ENCODE peak calls at places on chromosomes 2 and 18, in seven cellular contexts. P is Peyer's patch, I is breast epithelium, O is suprapubic skin, Q is adrenal gland, M is ovary, N is H1. V is an unnamed sample. For H3K4me1, the result is how much of the 10 kb centered on the place peaks cover.

GRCh38 chr18:3245853-3246635 is 1.6 kb upstream of the MYL12A start:
- DNase-seq in M (peak), Q (peak), N (peak), O (peak), I (peak), P (peak), V (peak)

GRCh38 chr2:209472871-209473270 is 49.0 kb downstream of the MAP2 start:
- DNase-seq in M (no peak), N (no peak), I (no peak), O (no peak), Q (no peak), P (no peak), V (no peak)

GRCh38 chr2:43838560-43839267 is at the start of the genes ABCG5 and ABCG8:
- DNase-seq in P (no peak), I (peak), N (peak), O (no peak), M (no peak), Q (no peak), V (no peak)

GRCh38 chr2:63992061-63992685 is 27.1 kb downstream of the VPS54 start:
- DNase-seq in O (no peak), N (no peak), M (no peak), I (no peak), Q (no peak), P (no peak), V (no peak)

GRCh38 chr2:228919808-228920207 is 351.3 kb downstream of the PID1 start:
- DNase-seq in O (no peak), I (no peak), Q (no peak), M (no peak), N (no peak), P (no peak), V (no peak)

GRCh38 chr2:105712981-105713596 is 31.6 kb upstream of the NCK2 start:
- DNase-seq in M (no peak), I (no peak), Q (peak), N (no peak), P (no peak), O (no peak), V (no peak)

GRCh38 chr2:238136820-238137537 is 1.5 kb upstream of the KLHL30 start:
- DNase-seq in Q (peak), M (no peak), N (no peak), I (no peak), O (no peak), P (no peak), V (no peak)

GRCh38 chr2:10079931-10080535 is at the start of gene CYS1:
- DNase-seq in M (peak), P (no peak), I (no peak), O (no peak), Q (no peak), N (peak), V (no peak)

GRCh38 chr18:36035253-36035652 is 32.1 kb downstream of the RPRD1A start:
- DNase-seq in N (no peak), O (no peak), P (no peak), Q (no peak), I (no peak), M (no peak), V (no peak)

GRCh38 chr2:157746234-157746950 is 117.7 kb upstream of the ACVR1C start:
- DNase-seq in P (no peak), Q (no peak), M (no peak), N (no peak), I (no peak), O (no peak), V (no peak)

GRCh38 chr2:49028101-49028500 is 126.2 kb downstream of the FSHR start:
- DNase-seq in I (no peak), P (no peak), M (no peak), O (no peak), Q (no peak), N (no peak), V (no peak)

GRCh38 chr18:56869189-56869777 is 218.1 kb downstream of the WDR7 start:
- DNase-seq in Q (peak), I (no peak), M (no peak), O (no peak), N (no peak), P (no peak), V (no peak)

GRCh38 chr2:54708584-54709340 is 14.7 kb upstream of the EML6 start:
- DNase-seq in Q (peak), O (peak), I (no peak), N (peak), P (no peak), M (peak), V (peak)

GRCh38 chr2:48016620-48017019 is 110.3 kb upstream of the FBXO11 start:
- DNase-seq in P (no peak), N (peak), Q (no peak), I (no peak), O (no peak), M (no peak), V (no peak)

GRCh38 chr2:209872675-209873074 is 101.0 kb downstream of the UNC80 start:
- DNase-seq in M (no peak), N (peak), I (peak), Q (peak), O (no peak), P (no peak), V (no peak)

GRCh38 chr18:9280854-9281253 is 53.7 kb upstream of the TWSG1 start:
- DNase-seq in I (no peak), P (no peak), N (no peak), O (no peak), M (no peak), Q (no peak), V (no peak)

GRCh38 chr2:155223781-155224406 is 525.4 kb downstream of the KCNJ3 start:
- DNase-seq in N (no peak), O (no peak), P (no peak), Q (no peak), M (no peak), I (no peak), V (no peak)

GRCh38 chr18:29012364-29012763 is 835.4 kb upstream of the CDH2 start:
- DNase-seq in P (no peak), M (no peak), O (no peak), I (no peak), Q (no peak), N (no peak), V (no peak)

GRCh38 chr2:88874063-88874657 is 182.7 kb downstream of the RPIA start:
- DNase-seq in M (no peak), N (no peak), P (no peak), Q (peak), I (no peak), O (no peak), V (no peak)

GRCh38 chr2:95300391-95300938 is 3.3 kb downstream of the KCNIP3 start:
- DNase-seq in O (no peak), I (peak), M (no peak), Q (no peak), P (no peak), N (no peak), V (no peak)

DNA sequence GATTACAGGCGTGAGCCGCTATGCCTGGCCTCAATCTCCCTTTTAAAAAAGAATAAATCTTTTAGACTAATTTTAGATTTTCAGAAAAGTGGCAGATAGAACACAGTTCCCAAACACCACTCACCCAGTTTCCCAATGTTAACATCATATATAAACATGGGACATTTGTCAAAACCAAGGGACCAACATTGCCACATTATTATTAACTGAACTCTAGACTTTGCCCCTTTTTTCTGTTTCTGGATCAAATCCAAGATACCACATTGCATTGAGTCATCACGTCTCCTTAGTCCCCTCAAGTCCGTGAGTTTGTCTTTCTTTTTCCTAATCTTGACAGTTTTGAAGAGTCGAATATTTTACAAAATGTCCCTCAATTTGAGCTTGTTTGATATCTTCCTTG is 2.4 kb downstream of the C2orf42 start:
- DNase-seq in Q (no peak), M (no peak), I (no peak), O (no peak), N (no peak), P (no peak), V (no peak)
- TF ChIP-seq POLR2A in Q (no peak), M (no peak), I (no peak), O (no peak), N (no peak), P (no peak), V (no peak)

DNA sequence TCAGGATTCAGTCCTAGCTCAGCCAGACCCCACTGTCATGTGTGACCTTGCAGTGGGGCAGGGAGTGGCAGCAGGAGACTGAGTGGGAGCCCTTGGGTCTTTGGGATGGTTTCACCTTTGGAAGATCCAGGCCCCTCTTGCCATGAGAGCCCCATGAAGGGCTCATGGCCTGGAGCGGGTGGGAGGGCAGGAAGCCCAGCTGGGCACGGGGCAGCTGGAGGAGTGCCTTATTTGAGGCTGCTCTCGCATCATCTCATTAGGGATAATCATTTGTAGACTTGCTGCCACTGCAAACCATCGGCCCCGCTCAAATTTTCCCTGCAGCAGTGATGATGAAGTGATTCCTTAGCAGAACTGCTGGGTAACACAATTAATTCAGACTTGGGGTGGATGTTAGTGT is 73.9 kb downstream of the TGOLN2 start:
- DNase-seq in O (no peak), N (no peak), M (no peak), I (no peak), Q (no peak), P (no peak), V (no peak)
- H3K4me1 ChIP-seq in O (half or more), N (half or more), M (under half), I (under half), Q (under half), P (under half), V (half or more)

GRCh38 chr2:219332542-219332941 is at the start of gene RESP18:
- DNase-seq in I (no peak), M (no peak), N (no peak), O (no peak), P (no peak), Q (no peak), V (no peak)

GRCh38 chr2:219327719-219328118 is 4.8 kb downstream of the RESP18 start:
- DNase-seq in P (no peak), M (no peak), I (no peak), O (no peak), Q (no peak), N (no peak), V (no peak)

GRCh38 chr2:219335373-219335786 is 2.8 kb upstream of the RESP18 start:
- DNase-seq in M (no peak), I (no peak), O (no peak), P (no peak), Q (no peak), N (no peak), V (no peak)

DNA sequence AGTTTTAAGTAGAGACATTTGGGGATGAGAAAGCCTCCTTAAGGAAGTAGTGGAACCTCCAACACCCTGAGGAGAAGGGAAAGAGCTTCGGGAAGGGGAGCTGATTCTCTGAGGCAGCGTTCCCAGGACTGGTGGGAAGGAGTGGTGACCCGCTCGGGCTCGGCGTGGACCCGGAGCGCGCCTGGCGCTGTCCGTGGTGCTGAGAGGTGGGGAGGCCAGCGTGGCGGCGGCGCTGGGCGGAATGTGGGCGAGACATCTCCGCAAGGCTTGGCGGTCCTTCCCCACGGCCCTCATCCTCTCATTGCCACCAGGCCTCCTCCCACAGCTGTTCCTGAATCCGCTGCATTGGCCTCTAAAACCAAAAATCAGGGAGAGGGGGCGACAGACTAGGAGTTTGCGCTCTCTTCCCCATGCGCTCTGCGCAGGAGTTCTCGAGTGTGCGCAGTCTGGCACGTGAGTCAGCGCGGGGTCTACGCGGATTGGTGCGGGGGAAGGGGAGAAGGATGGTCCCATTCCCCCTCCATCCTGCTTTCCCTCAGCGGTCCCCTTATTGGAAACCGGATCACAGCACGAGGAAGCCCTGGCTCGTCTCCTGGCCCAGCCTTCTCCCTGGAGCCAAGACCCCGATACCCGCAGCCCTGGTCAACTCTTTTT is 857 bp downstream of the RESP18 start:
- DNase-seq in M (peak), O (no peak), I (no peak), N (peak), P (no peak), Q (peak), V (no peak)
- H3K4me3 ChIP-seq in M (no peak), O (no peak), I (no peak), N (no peak), P (no peak), Q (no peak), V (no peak)

DNA sequence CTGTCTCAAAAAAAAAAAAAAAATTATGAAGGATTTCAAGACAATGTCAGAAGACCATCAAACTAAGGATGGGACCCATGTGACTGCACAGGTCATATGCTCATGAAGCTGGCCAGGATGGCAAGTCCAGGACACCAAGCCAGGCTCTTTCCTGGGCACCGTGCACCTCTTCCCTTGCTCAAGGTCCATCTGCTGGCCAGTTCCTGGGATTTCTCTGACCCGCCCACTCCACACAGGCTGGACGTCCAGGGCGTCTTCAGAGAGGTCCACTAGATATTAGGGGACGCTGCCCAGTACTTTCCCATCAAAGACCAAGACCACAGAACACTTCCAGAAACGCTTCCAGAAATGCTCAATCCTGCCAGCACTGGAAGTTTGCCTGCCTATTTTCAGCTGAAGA is 14.3 kb downstream of the TEX44 start:
- DNase-seq in M (no peak), N (no peak), I (no peak), P (no peak), O (no peak), Q (no peak), V (no peak)
- TF ChIP-seq POLR2A in M (no peak), N (no peak), I (no peak), P (no peak), O (no peak), Q (no peak), V (no peak)

GRCh38 chr2:12988279-12988678 is 271.5 kb downstream of the TRIB2 start:
- DNase-seq in Q (no peak), P (no peak), M (no peak), O (no peak), I (no peak), N (no peak), V (no peak)

GRCh38 chr2:12982149-12982584 is 265.4 kb downstream of the TRIB2 start:
- DNase-seq in Q (no peak), M (no peak), N (no peak), I (no peak), P (no peak), O (no peak), V (no peak)

GRCh38 chr2:12990523-12990922 is 273.8 kb downstream of the TRIB2 start:
- DNase-seq in N (no peak), I (no peak), M (no peak), Q (no peak), O (no peak), P (no peak), V (no peak)

DNA sequence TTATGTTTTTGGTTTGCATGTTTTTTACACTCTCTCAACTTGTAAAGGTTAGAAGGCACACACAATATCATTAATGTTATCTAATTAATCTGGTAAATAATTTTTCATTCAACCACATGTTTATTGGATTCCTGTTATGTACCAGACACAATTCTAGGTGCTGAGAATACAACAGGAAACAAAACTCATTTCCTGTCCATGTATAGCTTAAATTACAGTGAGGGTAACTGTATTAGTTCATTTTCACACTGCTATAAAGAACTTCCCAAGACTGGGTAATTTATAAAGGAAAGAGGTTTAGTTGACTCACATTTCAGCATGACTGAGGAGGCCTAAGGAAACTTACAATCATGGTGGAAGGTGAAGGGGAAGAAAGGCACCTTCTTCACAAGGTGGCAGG is 270.5 kb downstream of the TRIB2 start:
- DNase-seq in M (no peak), Q (no peak), O (no peak), I (no peak), N (no peak), P (no peak), V (no peak)
- H3K4me1 ChIP-seq in M (under half), Q (under half), O (under half), I (under half), N (under half), P (under half), V (under half)

GRCh38 chr2:12046641-12047040 is 300.2 kb downstream of the LPIN1 start:
- DNase-seq in I (no peak), N (no peak), Q (no peak), O (no peak), M (no peak), P (no peak), V (no peak)
- H3K4me3 ChIP-seq in I (no peak), N (no peak), Q (no peak), O (no peak), M (no peak), P (no peak), V (no peak)